ENCODE peak calls at places on chromosomes 12 and 14, in eight cellular contexts. B is C1 segment of cervical spinal cord; I is left colon; J is stimulated activated CD8-positive, alpha-beta memory T cell treated with anti-CD3 and anti-CD28 coated beads, Interleukin-15, amount 100 ng/mL, for 1 hour; S is osteocyte; K is activated CD8-positive, alpha-beta T cell treated with anti-CD3 and anti-CD28 coated beads for 36 hours; T is activated CD4-positive, alpha-beta T cell treated with anti-CD3 and anti-CD28 coated beads, Interleukin-2, amount 50 U/mL, for 24 hours; A is HT-29. W is an unnamed sample.
A peak's percentile ranks its signal among the peaks of the same experiment; 100 is the strongest.

GRCh38 chr12:65522956-65523857 is 244.7 kb downstream of the MSRB3 start:
- DNase-seq in B (no peak), K (no peak), J (no peak), I (no peak), A (no peak), S (no peak), T (no peak), W (peak; percentile 39)

GRCh38 chr12:131012279-131013069 is 58.8 kb downstream of the ADGRD1 start:
- DNase-seq in S (no peak), T (no peak), B (no peak), A (no peak), J (no peak), K (no peak), I (no peak), W (no peak)

GRCh38 chr14:28745176-28745575 is 21.4 kb upstream of the FOXG1 start:
- DNase-seq in I (no peak), T (no peak), K (no peak), J (no peak), B (no peak), S (no peak), A (no peak), W (no peak)

GRCh38 chr12:132484891-132485441 is 5.0 kb upstream of the FBRSL1 start:
- DNase-seq in T (no peak), B (no peak), A (no peak), S (no peak), I (no peak), K (no peak), J (no peak), W (no peak)

GRCh38 chr14:67636361-67636919 is 16.7 kb downstream of the ARG2 start:
- DNase-seq in B (no peak), K (peak; percentile 17), A (no peak), J (no peak), I (no peak), S (no peak), T (no peak), W (peak; percentile 67)

GRCh38 chr14:32507029-32507984 is 178.2 kb downstream of the AKAP6 start:
- DNase-seq in I (no peak), B (no peak), A (no peak), K (no peak), T (no peak), J (no peak), S (no peak), W (peak; percentile 51)

GRCh38 chr12:97426485-97427116 is 36.0 kb upstream of the RMST start:
- DNase-seq in K (no peak), S (no peak), B (no peak), A (no peak), J (no peak), I (no peak), T (no peak), W (no peak)

GRCh38 chr12:101042211-101042610 is 167.8 kb downstream of the SLC5A8 start:
- DNase-seq in T (no peak), I (no peak), S (no peak), B (no peak), J (no peak), K (no peak), A (no peak), W (no peak)

GRCh38 chr14:90521121-90521929 is 124.5 kb downstream of the CALM1 start:
- DNase-seq in K (no peak), I (peak; percentile 41), A (no peak), S (no peak), T (no peak), J (no peak), B (peak; percentile 29), W (no peak)

GRCh38 chr14:104935026-104935650 is 10.5 kb downstream of the PLD4 start:
- DNase-seq in S (no peak), B (no peak), K (no peak), J (no peak), A (no peak), I (peak; percentile 13), T (no peak), W (no peak)

GRCh38 chr12:20883288-20883687 is 72.8 kb downstream of the SLCO1B3 start:
- DNase-seq in S (no peak), B (no peak), K (no peak), J (no peak), A (peak; percentile 33), T (no peak), I (peak; percentile 44), W (peak; percentile 20)

GRCh38 chr12:102797513-102797912 is 119.5 kb downstream of the PAH start:
- DNase-seq in K (no peak), J (no peak), B (no peak), S (no peak), A (no peak), I (no peak), T (no peak), W (no peak)

GRCh38 chr12:46487567-46488131 is 115.1 kb upstream of the SLC38A2 start:
- DNase-seq in K (no peak), B (no peak), T (no peak), S (no peak), I (no peak), A (no peak), J (no peak), W (no peak)

GRCh38 chr12:120156315-120157259 is 37.9 kb downstream of the GCN1 start:
- DNase-seq in I (no peak), K (no peak), A (no peak), S (no peak), T (no peak), J (no peak), B (no peak), W (no peak)

GRCh38 chr14:37597538-37598084 is 2.2 kb downstream of the TTC6 start:
- DNase-seq in B (no peak), A (no peak), I (peak; percentile 62), K (no peak), J (no peak), S (no peak), T (no peak), W (no peak)

GRCh38 chr14:58476320-58476719 is 48.8 kb downstream of the KIAA0586 start:
- DNase-seq in T (no peak), A (no peak), B (no peak), I (no peak), K (no peak), J (no peak), S (no peak), W (no peak)

GRCh38 chr12:10031771-10032175 is 1.3 kb downstream of the CLEC9A start:
- DNase-seq in K (no peak), I (no peak), T (no peak), S (no peak), B (no peak), J (no peak), A (no peak), W (peak; percentile 93)

GRCh38 chr14:35419429-35419841 is 14.9 kb upstream of the NFKBIA start:
- DNase-seq in B (no peak), T (no peak), K (no peak), S (no peak), J (no peak), I (no peak), A (no peak), W (peak; percentile 83)

GRCh38 chr14:99422220-99423010 is 58.2 kb downstream of the SETD3 start:
- DNase-seq in B (no peak), J (no peak), K (no peak), S (no peak), A (peak; percentile 23), I (peak; percentile 53), T (no peak), W (no peak)

GRCh38 chr12:87848248-87848868 is 180.8 kb downstream of the C12orf50 start:
- DNase-seq in S (no peak), A (peak; percentile 76), B (no peak), J (no peak), T (peak; percentile 17), K (peak; percentile 2), I (no peak), W (peak; percentile 69)

GRCh38 chr12:49059385-49060232 is 985 bp downstream of the KMT2D start:
- DNase-seq in B (peak; percentile 50), A (peak; percentile 41), J (no peak), T (no peak), I (no peak), K (peak; percentile 50), S (no peak), W (no peak)

GRCh38 chr14:69246331-69246730 is 13.6 kb upstream of the GALNT16 start:
- DNase-seq in B (no peak), I (no peak), J (no peak), A (no peak), S (no peak), K (no peak), T (no peak), W (no peak)

GRCh38 chr12:49693931-49694439 is 13.2 kb downstream of the FMNL3 start:
- DNase-seq in S (no peak), J (no peak), B (no peak), I (no peak), T (no peak), K (no peak), A (no peak), W (peak; percentile 48)